ENCODE peak calls at places on chromosomes 13 and 19, in seven cellular contexts. S is CD4-positive, CD25-positive, alpha-beta regulatory T cell; A is heart right ventricle; I is T-helper 2 cell; Y is H1; D is activated CD8-positive, alpha-beta memory T cell treated with anti-CD3 and anti-CD28 coated beads for 4 hours; U is BE2C. L is an unnamed sample.

GRCh38 chr13:38024431-38024830 is 154.9 kb upstream of the TRPC4 start:
- DNase-seq in S (no peak), A (no peak), I (no peak), Y (no peak), D (no peak), U (no peak), L (no peak)

GRCh38 chr19:55248704-55249103 is 10.1 kb downstream of the PPP6R1 start:
- DNase-seq in S (no peak), A (no peak), I (no peak), Y (no peak), D (no peak), U (no peak), L (no peak)

GRCh38 chr19:18814063-18814462 is 17.7 kb upstream of the UPF1 start:
- DNase-seq in S (no peak), A (no peak), I (no peak), Y (no peak), D (no peak), U (no peak), L (no peak)

GRCh38 chr19:31166206-31166605 is 183.0 kb downstream of the TSHZ3 start:
- DNase-seq in S (no peak), A (no peak), I (no peak), Y (no peak), D (no peak), U (no peak), L (no peak)

GRCh38 chr13:109782823-109783411 is 3.5 kb downstream of the IRS2 start:
- DNase-seq in S (no peak), A (no peak), I (no peak), Y (no peak), D (no peak), U (peak; percentile 27), L (no peak)

GRCh38 chr13:99859178-99860177 is 112.1 kb downstream of the ZIC5 start:
- DNase-seq in S (peak; percentile 29), A (no peak), I (peak; percentile 59), Y (no peak), D (peak; percentile 18), U (no peak), L (peak; percentile 33)

GRCh38 chr13:42981853-42982252 is 10.2 kb downstream of the EPSTI1 start:
- DNase-seq in S (no peak), A (no peak), I (no peak), Y (no peak), D (no peak), U (no peak), L (no peak)

GRCh38 chr19:6730153-6730804 is 7.1 kb downstream of the GPR108 start:
- DNase-seq in S (no peak), A (no peak), I (no peak), Y (peak; percentile 82), D (no peak), U (peak; percentile 46), L (peak; percentile 38)

GRCh38 chr19:4957981-4958380 is 10.9 kb upstream of the KDM4B start:
- DNase-seq in S (no peak), A (no peak), I (no peak), Y (no peak), D (no peak), U (no peak), L (peak; percentile 26)

GRCh38 chr19:10290439-10290875 is 705 bp downstream of the ICAM5 start:
- DNase-seq in S (no peak), A (no peak), I (no peak), Y (no peak), D (no peak), U (no peak), L (peak; percentile 51)

GRCh38 chr19:5062799-5063198 is 93.9 kb downstream of the KDM4B start:
- DNase-seq in S (no peak), A (no peak), I (no peak), Y (no peak), D (no peak), U (no peak), L (no peak)

GRCh38 chr13:23822252-23822824 is 66.9 kb downstream of the MIPEP start:
- DNase-seq in S (no peak), A (no peak), I (no peak), Y (no peak), D (no peak), U (no peak), L (no peak)

GRCh38 chr19:45577111-45577905 is 7.3 kb downstream of the OPA3 start:
- DNase-seq in S (no peak), A (no peak), I (no peak), Y (no peak), D (no peak), U (no peak), L (peak; percentile 37)

GRCh38 chr19:21362291-21362690 is 3.5 kb downstream of the ZNF738 start:
- DNase-seq in S (no peak), A (no peak), I (no peak), Y (no peak), D (no peak), U (no peak), L (no peak)

GRCh38 chr19:50646074-50646807 is 3.0 kb upstream of the C19orf81 start:
- DNase-seq in S (no peak), A (no peak), I (no peak), Y (no peak), D (no peak), U (peak; percentile 64), L (no peak)

GRCh38 chr13:110989331-110989730 is 74.5 kb upstream of the ANKRD10 start:
- DNase-seq in S (no peak), A (no peak), I (no peak), Y (no peak), D (no peak), U (no peak), L (no peak)

GRCh38 chr13:114161644-114162532 is 17.2 kb upstream of the CFAP97D2 start:
- DNase-seq in S (peak; percentile 56), A (peak; percentile 29), I (peak; percentile 26), Y (no peak), D (no peak), U (no peak), L (no peak)

GRCh38 chr13:44843403-44843802 is 145.9 kb downstream of the NUFIP1 start:
- DNase-seq in S (no peak), A (no peak), I (no peak), Y (no peak), D (no peak), U (no peak), L (no peak)